ENCODE peak calls at places on chromosome 18, in four cellular contexts. S is upper lobe of right lung, J is HFFc6, A is progenitor cell of endocrine pancreas. V is an unnamed sample.

GRCh38 chr18:26536032-26536431 is 12.3 kb downstream of the KCTD1 start:
- DNase-seq in S (no peak), J (peak), A (no peak), V (no peak)

GRCh38 chr18:36179562-36180334 is 7.5 kb upstream of the MOCOS start:
- DNase-seq in S (peak), J (no peak), A (no peak), V (no peak)

GRCh38 chr18:52394602-52395001 is 54.6 kb downstream of the DCC start:
- DNase-seq in S (no peak), J (no peak), A (no peak), V (no peak)

GRCh38 chr18:27073404-27073830 is 111.7 kb downstream of the CHST9 start:
- DNase-seq in S (no peak), J (no peak), A (no peak), V (no peak)

GRCh38 chr18:47903809-47904208 is 26.6 kb downstream of the SMAD2 start:
- DNase-seq in S (no peak), J (no peak), A (no peak), V (no peak)

GRCh38 chr18:1659190-1659589 is 754.5 kb downstream of the ADCYAP1 start:
- DNase-seq in S (no peak), J (no peak), A (no peak), V (no peak)

GRCh38 chr18:28147674-28148171 is 29.2 kb downstream of the CDH2 start:
- DNase-seq in S (no peak), J (no peak), A (no peak), V (no peak)

GRCh38 chr18:4636957-4637356 is 181.8 kb upstream of the DLGAP1 start:
- DNase-seq in S (no peak), J (no peak), A (no peak), V (no peak)

GRCh38 chr18:36688020-36688965 is 140.5 kb downstream of the TPGS2 start:
- DNase-seq in S (no peak), J (peak), A (peak), V (no peak)

GRCh38 chr18:32443356-32443755 is 27.3 kb downstream of the GAREM1 start:
- DNase-seq in S (no peak), J (no peak), A (no peak), V (no peak)

GRCh38 chr18:61931654-61932379 is 39.0 kb upstream of the RNF152 start:
- DNase-seq in S (no peak), J (no peak), A (no peak), V (no peak)

GRCh38 chr18:67292814-67293213 is 223.7 kb downstream of the DSEL start:
- DNase-seq in S (no peak), J (no peak), A (no peak), V (no peak)

GRCh38 chr18:64645753-64646152 is 496.9 kb upstream of the LINC00305 start:
- DNase-seq in S (no peak), J (no peak), A (no peak), V (no peak)
- TF ChIP-seq CTCF in S (no peak), J (no peak), A (no peak), V (no peak)

DNA sequence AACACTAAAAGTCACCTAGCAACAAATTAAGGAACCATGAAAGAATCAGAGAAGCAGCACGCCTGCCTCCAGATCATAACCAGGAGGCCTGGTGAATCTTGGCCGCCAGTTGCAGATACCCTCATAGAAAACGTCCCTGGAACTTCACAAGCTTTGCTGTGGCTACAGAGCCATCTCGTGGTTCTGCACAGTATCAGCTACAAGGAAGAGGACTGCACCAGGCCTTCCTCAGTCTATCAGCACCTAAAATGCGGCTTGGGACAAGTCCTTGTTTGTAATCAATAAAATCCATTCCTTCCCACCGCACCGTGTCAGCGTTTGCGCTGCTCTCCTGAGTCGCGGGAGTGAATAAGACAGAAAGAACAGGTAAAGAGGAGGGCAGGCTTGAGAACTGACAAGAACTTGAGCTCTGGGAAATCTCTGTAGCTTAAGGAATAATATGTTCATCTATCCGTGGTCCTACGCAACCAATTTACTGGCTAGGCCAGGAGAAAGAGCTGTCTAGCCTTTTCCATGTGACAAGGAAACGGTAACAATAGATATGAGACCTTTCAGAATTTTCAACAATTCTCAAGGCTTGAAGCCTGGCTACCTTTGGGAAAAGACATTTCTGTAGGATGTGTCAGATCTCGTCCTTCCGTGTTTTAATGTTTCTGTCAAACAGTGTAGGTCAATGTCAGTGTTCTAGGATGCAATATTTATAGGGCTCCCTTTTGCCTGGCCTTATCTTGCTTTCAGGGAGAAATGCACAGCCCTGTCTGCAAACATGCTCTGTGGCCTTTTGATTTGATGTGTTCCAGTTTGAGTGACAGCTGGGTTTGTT is 128.5 kb upstream of the RAB12 start:
- DNase-seq in S (no peak), J (peak), A (peak), V (no peak)
- TF ChIP-seq CTCF in S (peak), J (peak), A (peak), V (no peak)

GRCh38 chr18:49944681-49945080 is 131.3 kb upstream of the ACAA2 start:
- DNase-seq in S (no peak), J (no peak), A (no peak), V (peak)
- TF ChIP-seq CTCF in S (no peak), J (peak), A (peak), V (no peak)

GRCh38 chr18:46320297-46320696 is 216.1 kb downstream of the HAUS1 start:
- DNase-seq in S (no peak), J (no peak), A (no peak), V (no peak)
- TF ChIP-seq CTCF in S (no peak), J (peak), A (no peak), V (no peak)